ENCODE peak calls at places on chromosomes 4 and X, in four cellular contexts. C, V, J and X are unnamed samples.

GRCh38 chr4:166091914-166092510 is 219.0 kb downstream of the TLL1 start:
- DNase-seq in C (no peak), V (no peak), J (no peak), X (no peak)

GRCh38 chr4:93396274-93396673 is 432.3 kb upstream of the ATOH1 start:
- DNase-seq in C (no peak), V (no peak), J (no peak), X (no peak)

GRCh38 chr4:98746936-98747658 is 88.7 kb upstream of the TSPAN5 start:
- DNase-seq in C (no peak), V (no peak), J (no peak), X (no peak)

GRCh38 chr4:65508169-65508568 is 162.1 kb downstream of the EPHA5 start:
- DNase-seq in C (no peak), V (no peak), J (no peak), X (no peak)

GRCh38 chr4:24753519-24753918 is 41.9 kb upstream of the SOD3 start:
- DNase-seq in C (no peak), V (no peak), J (no peak), X (no peak)

GRCh38 chr4:171846232-171846631 is 33.0 kb downstream of the GALNTL6 start:
- DNase-seq in C (no peak), V (peak; percentile 9), J (peak; percentile 65), X (no peak)

GRCh38 chrX:12007881-12008280 is 130.4 kb upstream of the FRMPD4 start:
- DNase-seq in C (no peak), V (no peak), J (no peak), X (no peak)

GRCh38 chr4:183261953-183262775 is 57.9 kb downstream of the CLDN22 start:
- DNase-seq in C (peak; percentile 85), V (peak; percentile 69), J (peak; percentile 94), X (peak; percentile 62)

GRCh38 chr4:143358923-143359694 is 22.4 kb downstream of the GAB1 start:
- DNase-seq in C (peak; percentile 84), V (no peak), J (peak; percentile 62), X (no peak)

GRCh38 chrX:112803060-112803459 is 37.6 kb downstream of the AMOT start:
- DNase-seq in C (no peak), V (no peak), J (no peak), X (no peak)

GRCh38 chr4:102137217-102137616 is 208.1 kb downstream of the SLC39A8 start:
- DNase-seq in C (no peak), V (no peak), J (no peak), X (no peak)

GRCh38 chr4:4204401-4204745 is 22.4 kb downstream of the OTOP1 start:
- DNase-seq in C (no peak), V (no peak), J (no peak), X (no peak)
- H3K4me1 ChIP-seq in C (no peaks in the 10 kb centered on the region), V (no peaks in the 10 kb centered on the region), J (no peaks in the 10 kb centered on the region), X (no peaks in the 10 kb centered on the region)

GRCh38 chr4:528835-529234 is 29.8 kb downstream of the PIGG start:
- DNase-seq in C (no peak), V (no peak), J (no peak), X (no peak)

GRCh38 chr4:528296-528695 is 29.3 kb downstream of the PIGG start:
- DNase-seq in C (peak; percentile 63), V (no peak), J (no peak), X (no peak)

GRCh38 chr4:525660-526059 is 26.6 kb downstream of the PIGG start:
- DNase-seq in C (peak; percentile 54), V (no peak), J (peak; percentile 24), X (no peak)

GRCh38 chr4:526189-526909 is 27.3 kb downstream of the PIGG start:
- DNase-seq in C (peak; percentile 51), V (no peak), J (peak; percentile 39), X (no peak)

GRCh38 chr4:526971-527460 is 28.0 kb downstream of the PIGG start:
- DNase-seq in C (peak; percentile 34), V (no peak), J (peak; percentile 51), X (no peak)
- H3K36me3 ChIP-seq in C (peaks cover 99% of the 10 kb centered on the region), V (peaks cover 57% of the 10 kb centered on the region), J (peaks cover 78% of the 10 kb centered on the region), X (peaks cover 96% of the 10 kb centered on the region)

GRCh38 chrX:151981129-151981528 is 6.7 kb upstream of the GABRE start:
- DNase-seq in C (no peak), V (no peak), J (no peak), X (no peak)
- H3K4me1 ChIP-seq in C (no peaks in the 10 kb centered on the region), V (no peaks in the 10 kb centered on the region), J (no peaks in the 10 kb centered on the region), X (peaks cover 26% of the 10 kb centered on the region)

DNA sequence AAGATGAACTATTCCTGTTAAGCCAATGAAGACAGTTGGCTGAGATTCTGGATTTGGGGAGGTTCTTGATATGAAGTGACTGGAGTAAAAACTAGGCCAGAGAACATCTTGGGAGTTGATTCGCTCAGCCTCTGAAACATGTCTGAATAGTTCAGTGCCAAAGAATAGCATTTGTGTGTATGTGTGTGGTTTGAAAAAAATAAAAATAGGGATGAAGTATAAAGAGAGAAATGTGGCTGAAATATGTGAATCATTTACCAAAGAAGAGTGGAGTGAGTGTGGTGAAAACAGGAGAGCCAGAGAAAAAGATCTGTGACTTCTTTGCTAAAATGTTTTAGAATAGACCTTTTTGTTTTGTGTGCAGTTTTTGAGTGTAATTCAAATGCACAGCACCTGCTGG is 15.2 kb downstream of the EXOC1 start:
- DNase-seq in C (no peak), V (no peak), J (no peak), X (no peak)
- H3K36me3 ChIP-seq in C (peaks cover 78% of the 10 kb centered on the region), V (peaks cover 26% of the 10 kb centered on the region), J (peaks cover 42% of the 10 kb centered on the region), X (peaks cover 70% of the 10 kb centered on the region)